ENCODE peak calls at places on chromosomes 3 and 15, in six cellular contexts. U, B, N, S, Q and Y are unnamed samples.

GRCh38 chr15:71585159-71585558 is 225.2 kb upstream of the NR2E3 start:
- DNase-seq in U (no peak), B (no peak), N (no peak), S (no peak), Q (no peak), Y (no peak)

GRCh38 chr3:159137966-159138365 is 336.1 kb downstream of the MFSD1 start:
- DNase-seq in U (no peak), B (no peak), N (no peak), S (no peak), Q (no peak), Y (no peak)

GRCh38 chr15:101138913-101139880 is 112.7 kb downstream of the CHSY1 start:
- DNase-seq in U (no peak), B (peak), N (no peak), S (no peak), Q (no peak), Y (peak)

GRCh38 chr3:181899702-181900101 is 188.0 kb downstream of the SOX2 start:
- DNase-seq in U (no peak), B (no peak), N (no peak), S (no peak), Q (no peak), Y (peak)

GRCh38 chr15:67290319-67290718 is 35.7 kb downstream of the IQCH start:
- DNase-seq in U (peak), B (no peak), N (no peak), S (no peak), Q (no peak), Y (no peak)

GRCh38 chr3:184133840-184134745 is 1.1 kb upstream of the EIF2B5 start:
- DNase-seq in U (peak), B (peak), N (peak), S (peak), Q (peak), Y (peak)

GRCh38 chr3:175564335-175564734 is 705.2 kb downstream of the NAALADL2 start:
- DNase-seq in U (no peak), B (no peak), N (no peak), S (no peak), Q (no peak), Y (no peak)

GRCh38 chr3:16104161-16104560 is 70.3 kb upstream of the GALNT15 start:
- DNase-seq in U (no peak), B (no peak), N (no peak), S (no peak), Q (no peak), Y (no peak)

GRCh38 chr15:52284164-52284563 is 11.4 kb downstream of the MYO5C start:
- DNase-seq in U (peak), B (no peak), N (peak), S (no peak), Q (no peak), Y (no peak)

GRCh38 chr3:129824926-129825541 is 68.5 kb downstream of the TMCC1 start:
- DNase-seq in U (peak), B (peak), N (peak), S (peak), Q (no peak), Y (peak)

GRCh38 chr3:13365390-13366379 is 54.4 kb downstream of the NUP210 start:
- DNase-seq in U (no peak), B (no peak), N (no peak), S (no peak), Q (no peak), Y (no peak)

GRCh38 chr15:78681306-78682012 is 40.4 kb upstream of the CHRNB4 start:
- DNase-seq in U (no peak), B (peak), N (no peak), S (no peak), Q (no peak), Y (no peak)

GRCh38 chr3:102673271-102674115 is 238.7 kb downstream of the ZPLD1 start:
- DNase-seq in U (peak), B (peak), N (peak), S (peak), Q (peak), Y (peak)

GRCh38 chr3:194129581-194130133 is 6.3 kb upstream of the HES1 start:
- DNase-seq in U (no peak), B (no peak), N (no peak), S (no peak), Q (peak), Y (no peak)

GRCh38 chr3:152891678-152892077 is 56.7 kb downstream of the P2RY1 start:
- DNase-seq in U (no peak), B (no peak), N (no peak), S (no peak), Q (no peak), Y (no peak)

GRCh38 chr15:90851945-90852344 is 16.4 kb upstream of the FURIN start:
- DNase-seq in U (no peak), B (no peak), N (no peak), S (no peak), Q (no peak), Y (no peak)

GRCh38 chr3:52190294-52190841 is 7.6 kb upstream of the ALAS1 start:
- DNase-seq in U (peak), B (no peak), N (no peak), S (no peak), Q (peak), Y (no peak)

GRCh38 chr3:115648559-115648958 is 25.2 kb downstream of the GAP43 start:
- DNase-seq in U (peak), B (no peak), N (no peak), S (peak), Q (no peak), Y (peak)

GRCh38 chr15:51332211-51333147 is 5.9 kb downstream of the CYP19A1 start:
- DNase-seq in U (peak), B (no peak), N (no peak), S (no peak), Q (no peak), Y (no peak)

GRCh38 chr3:38343797-38344594 is 2.6 kb upstream of the XYLB start:
- DNase-seq in U (peak), B (no peak), N (no peak), S (no peak), Q (no peak), Y (no peak)

GRCh38 chr15:35289029-35289617 is 204.0 kb upstream of the NANOGP8 start:
- DNase-seq in U (peak), B (peak), N (peak), S (peak), Q (no peak), Y (peak)

GRCh38 chr15:24269166-24269571 is 406.4 kb upstream of the NPAP1 start:
- DNase-seq in U (no peak), B (no peak), N (no peak), S (no peak), Q (no peak), Y (no peak)

GRCh38 chr15:96586901-96587300 is 256.4 kb downstream of the NR2F2 start:
- DNase-seq in U (no peak), B (no peak), N (no peak), S (no peak), Q (no peak), Y (no peak)

GRCh38 chr3:170589113-170589512 is 3.2 kb upstream of the SLC7A14 start:
- DNase-seq in U (no peak), B (peak), N (no peak), S (no peak), Q (no peak), Y (no peak)

GRCh38 chr15:85094685-85095084 is 113.0 kb downstream of the PDE8A start:
- DNase-seq in U (peak), B (no peak), N (no peak), S (no peak), Q (no peak), Y (peak)

GRCh38 chr3:50401973-50402372 is 42.7 kb upstream of the TMEM115 start:
- DNase-seq in U (no peak), B (no peak), N (no peak), S (no peak), Q (no peak), Y (no peak)